ENCODE peak calls at places on chromosomes 1 and 21, in four cellular contexts. K is stomach, H is HepG2, I is spleen. Z is an unnamed sample.

GRCh38 chr1:198117267-198117666 is 39.5 kb upstream of the NEK7 start:
- DNase-seq in K (no peak), H (no peak), I (no peak), Z (no peak)

GRCh38 chr1:154403300-154403943 is 1.7 kb upstream of the IL6R start:
- DNase-seq in K (no peak), H (no peak), I (no peak), Z (no peak)

GRCh38 chr1:27416387-27417111 is 24.1 kb downstream of the GPR3 start:
- DNase-seq in K (no peak), H (peak), I (no peak), Z (no peak)

GRCh38 chr1:59511476-59512465 is 214.9 kb downstream of the FGGY start:
- DNase-seq in K (no peak), H (peak), I (no peak), Z (no peak)

GRCh38 chr1:22329171-22329540 is 122.5 kb upstream of the ZBTB40 start:
- DNase-seq in K (no peak), H (no peak), I (no peak), Z (no peak)

GRCh38 chr1:223514644-223515043 is 121.4 kb downstream of the CCDC185 start:
- DNase-seq in K (no peak), H (no peak), I (no peak), Z (no peak)

GRCh38 chr21:27001526-27001925 is 34.6 kb upstream of the ADAMTS5 start:
- DNase-seq in K (no peak), H (no peak), I (no peak), Z (no peak)

GRCh38 chr1:212506666-212507065 is 73.9 kb downstream of the NENF start:
- DNase-seq in K (no peak), H (no peak), I (no peak), Z (no peak)

GRCh38 chr1:236765831-236766230 is 29.3 kb upstream of the MTR start:
- DNase-seq in K (no peak), H (no peak), I (no peak), Z (no peak)

GRCh38 chr1:31374511-31375196 is 1.8 kb upstream of the FABP3 start:
- DNase-seq in K (peak), H (no peak), I (no peak), Z (no peak)

GRCh38 chr1:62746086-62746808 is 37.7 kb upstream of the ATG4C start:
- DNase-seq in K (no peak), H (peak), I (no peak), Z (no peak)

GRCh38 chr1:169070547-169070946 is 35.9 kb upstream of the ATP1B1 start:
- DNase-seq in K (no peak), H (no peak), I (no peak), Z (no peak)

GRCh38 chr1:25520446-25521061 is 22.9 kb upstream of the LDLRAP1 start:
- DNase-seq in K (peak), H (peak), I (peak), Z (no peak)

GRCh38 chr1:153357076-153357852 is 390 bp upstream of the S100A9 start:
- DNase-seq in K (peak), H (peak), I (peak), Z (no peak)

GRCh38 chr1:37158113-37158749 is 123.9 kb upstream of the GRIK3 start:
- DNase-seq in K (no peak), H (no peak), I (no peak), Z (no peak)

GRCh38 chr1:5915587-5916571 is 76.3 kb downstream of the NPHP4 start:
- DNase-seq in K (no peak), H (peak), I (no peak), Z (no peak)

GRCh38 chr21:41851090-41851790 is 27.9 kb downstream of the PRDM15 start:
- DNase-seq in K (no peak), H (no peak), I (peak), Z (no peak)

GRCh38 chr21:37166733-37167132 is 93.7 kb downstream of the TTC3 start:
- DNase-seq in K (no peak), H (no peak), I (no peak), Z (no peak)

GRCh38 chr1:227903614-227904501 is 43.9 kb downstream of the WNT9A start:
- DNase-seq in K (no peak), H (no peak), I (peak), Z (no peak)

GRCh38 chr1:22683547-22683946 is 27.1 kb upstream of the EPHB2 start:
- DNase-seq in K (no peak), H (no peak), I (no peak), Z (no peak)

GRCh38 chr1:31027693-31028526 is 37.6 kb downstream of the PUM1 start:
- DNase-seq in K (no peak), H (no peak), I (no peak), Z (peak)

GRCh38 chr1:210687582-210688279 is 359.0 kb downstream of the HHAT start:
- DNase-seq in K (no peak), H (no peak), I (no peak), Z (no peak)

GRCh38 chr1:228273720-228274451 is 66.0 kb downstream of the OBSCN start:
- DNase-seq in K (no peak), H (no peak), I (peak), Z (no peak)

GRCh38 chr1:158952416-158952815 is 21.1 kb downstream of the PYHIN1 start:
- DNase-seq in K (no peak), H (no peak), I (no peak), Z (peak)

GRCh38 chr1:234901491-234902049 is 227.1 kb downstream of the TOMM20 start:
- DNase-seq in K (no peak), H (no peak), I (no peak), Z (no peak)

GRCh38 chr1:8351693-8352470 is 34.0 kb downstream of the SLC45A1 start:
- DNase-seq in K (no peak), H (peak), I (no peak), Z (no peak)

GRCh38 chr1:22618056-22618455 is 18.4 kb upstream of the C1QA start:
- DNase-seq in K (no peak), H (no peak), I (no peak), Z (no peak)

GRCh38 chr1:17496419-17496818 is 43.1 kb upstream of the ARHGEF10L start:
- DNase-seq in K (no peak), H (no peak), I (no peak), Z (no peak)

GRCh38 chr1:17503146-17503545 is 36.4 kb upstream of the ARHGEF10L start:
- DNase-seq in K (no peak), H (no peak), I (no peak), Z (no peak)

GRCh38 chr1:17498214-17498613 is 41.3 kb upstream of the ARHGEF10L start:
- DNase-seq in K (no peak), H (peak), I (no peak), Z (no peak)

GRCh38 chr1:17507916-17508315 is 31.6 kb upstream of the ARHGEF10L start:
- DNase-seq in K (no peak), H (no peak), I (no peak), Z (no peak)

GRCh38 chr1:17502326-17502778 is 37.1 kb upstream of the ARHGEF10L start:
- DNase-seq in K (peak), H (peak), I (peak), Z (peak)
- TF ChIP-seq POLR2AphosphoS5 in K (peak), H (no peak), I (peak), Z (no peak)

GRCh38 chr1:183946309-183946591 is 91.3 kb downstream of the COLGALT2 start:
- DNase-seq in K (no peak), H (no peak), I (no peak), Z (no peak)
- TF ChIP-seq POLR2AphosphoS5 in K (no peak), H (no peak), I (no peak), Z (no peak)

GRCh38 chr21:45386728-45387371 is 18.1 kb upstream of the COL18A1 start:
- DNase-seq in K (no peak), H (no peak), I (peak), Z (no peak)
- TF ChIP-seq POLR2AphosphoS5 in K (peak), H (no peak), I (peak), Z (no peak)

GRCh38 chr1:161039546-161039945 is 782 bp upstream of the TSTD1 start:
- DNase-seq in K (no peak), H (no peak), I (no peak), Z (no peak)

GRCh38 chr1:161033751-161034150 is 5.0 kb downstream of the TSTD1 start:
- DNase-seq in K (no peak), H (no peak), I (no peak), Z (no peak)

GRCh38 chr1:161039154-161039545 is 386 bp upstream of the TSTD1 start:
- DNase-seq in K (no peak), H (no peak), I (no peak), Z (no peak)

GRCh38 chr1:161037661-161038522 is 872 bp downstream of the TSTD1 start:
- DNase-seq in K (no peak), H (no peak), I (no peak), Z (no peak)

GRCh38 chr1:161038523-161039153 is at the start of gene TSTD1:
- DNase-seq in K (peak), H (no peak), I (peak), Z (peak)
- TF ChIP-seq POLR2AphosphoS5 in K (peak), H (no peak), I (peak), Z (peak)

DNA sequence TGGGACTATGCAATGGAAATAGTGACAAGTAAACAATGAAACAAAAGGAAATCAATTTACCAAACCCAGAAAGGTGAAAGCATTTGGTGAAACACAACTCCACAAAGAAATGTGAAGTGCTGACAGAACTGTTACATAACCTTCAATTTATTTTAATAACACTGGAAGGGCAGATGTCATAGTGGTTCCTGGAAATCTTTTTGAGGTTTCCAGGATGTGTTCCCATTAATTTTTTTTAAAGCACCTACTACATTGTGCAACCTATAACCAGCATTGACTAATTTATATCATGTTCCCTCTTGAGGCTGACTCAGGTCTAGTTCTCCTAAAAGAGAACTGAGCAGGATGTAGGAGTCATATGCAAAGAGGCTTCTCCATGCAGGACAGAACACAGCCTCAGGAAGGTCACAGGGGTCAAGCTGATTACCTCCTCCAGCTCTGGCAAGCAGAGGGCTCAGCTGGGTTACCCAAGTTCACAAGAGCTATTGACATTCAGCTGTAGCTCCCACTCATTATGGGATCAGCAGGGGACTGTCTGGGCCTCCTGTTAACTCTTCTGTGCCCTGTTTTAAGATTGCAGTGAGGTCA is 157.1 kb upstream of the NRIP1 start:
- DNase-seq in K (no peak), H (peak), I (no peak), Z (no peak)
- TF ChIP-seq POLR2AphosphoS5 in K (peak), H (no peak), I (peak), Z (no peak)

GRCh38 chr21:32457962-32458361 is 45.5 kb downstream of the EVA1C start:
- DNase-seq in K (no peak), H (no peak), I (peak), Z (no peak)

GRCh38 chr21:32459972-32460371 is 47.5 kb downstream of the EVA1C start:
- DNase-seq in K (no peak), H (no peak), I (no peak), Z (no peak)

GRCh38 chr21:32455548-32455947 is 43.0 kb downstream of the EVA1C start:
- DNase-seq in K (no peak), H (no peak), I (peak), Z (no peak)

GRCh38 chr21:32457360-32457840 is 44.9 kb downstream of the EVA1C start:
- DNase-seq in K (peak), H (peak), I (peak), Z (no peak)

DNA sequence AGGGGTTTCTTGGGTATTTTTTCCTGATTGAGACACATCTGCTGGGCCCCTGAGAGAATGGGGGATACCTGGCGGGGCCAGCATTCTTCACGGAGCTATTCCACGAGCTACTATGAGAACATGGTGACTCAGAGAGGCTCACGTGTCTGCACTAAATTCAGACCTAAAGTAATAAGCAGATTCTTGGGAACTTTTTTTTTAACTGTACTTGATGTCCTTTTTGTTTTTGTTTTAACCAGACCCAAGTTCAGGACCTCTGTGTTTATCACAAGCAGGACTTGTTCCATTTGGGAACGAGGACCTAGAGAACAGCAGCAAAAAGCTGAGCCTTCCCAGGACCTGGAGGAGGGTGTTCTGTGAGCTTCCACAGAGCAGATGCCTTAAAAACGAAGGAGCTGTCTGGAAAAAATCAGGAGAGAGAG is 44.0 kb downstream of the EVA1C start:
- DNase-seq in K (no peak), H (no peak), I (no peak), Z (no peak)
- TF ChIP-seq POLR2AphosphoS5 in K (peak), H (no peak), I (no peak), Z (no peak)